ENCODE peak calls at places on chromosomes 13 and 19, in ten cellular contexts. One of them, this sample, is unnamed.

GRCh38 chr19:47534628-47535027 is 19.8 kb upstream of the NAPA start:
- DNase-seq in Kasumi-1: no peak
- DNase-seq in mucosa of descending colon: no peak
- DNase-seq in left lung: no peak
- DNase-seq in naive thymus-derived CD4-positive, alpha-beta T cell: no peak
- DNase-seq in endothelial cell: no peak
- DNase-seq in AG04450: no peak
- DNase-seq in suprapubic skin: no peak
- DNase-seq in effector memory CD4-positive, alpha-beta T cell: no peak
- DNase-seq in stimulated activated CD4-positive, alpha-beta T cell treated with anti-CD3 and anti-CD28 coated beads, Interleukin-4, amount 100 ng/mL, for 1 hour: no peak
- DNase-seq in this sample: no peak

GRCh38 chr19:47891622-47891922 is 5.5 kb upstream of the SULT2A1 start:
- DNase-seq in Kasumi-1: no peak
- DNase-seq in mucosa of descending colon: no peak
- DNase-seq in left lung: no peak
- DNase-seq in naive thymus-derived CD4-positive, alpha-beta T cell: no peak
- DNase-seq in endothelial cell: no peak
- DNase-seq in AG04450: no peak
- DNase-seq in suprapubic skin: no peak
- DNase-seq in effector memory CD4-positive, alpha-beta T cell: no peak
- DNase-seq in stimulated activated CD4-positive, alpha-beta T cell treated with anti-CD3 and anti-CD28 coated beads, Interleukin-4, amount 100 ng/mL, for 1 hour: no peak
- DNase-seq in this sample: no peak

GRCh38 chr13:27794921-27795717 is 2.8 kb downstream of the GSX1 start:
- DNase-seq in Kasumi-1: no peak
- DNase-seq in mucosa of descending colon: no peak
- DNase-seq in left lung: no peak
- DNase-seq in naive thymus-derived CD4-positive, alpha-beta T cell: no peak
- DNase-seq in endothelial cell: no peak
- DNase-seq in AG04450: no peak
- DNase-seq in suprapubic skin: no peak
- DNase-seq in effector memory CD4-positive, alpha-beta T cell: no peak
- DNase-seq in stimulated activated CD4-positive, alpha-beta T cell treated with anti-CD3 and anti-CD28 coated beads, Interleukin-4, amount 100 ng/mL, for 1 hour: no peak
- DNase-seq in this sample: no peak

GRCh38 chr13:27619711-27620376 is 485 bp downstream of the LNX2 start:
- DNase-seq in Kasumi-1: no peak
- DNase-seq in mucosa of descending colon: no peak
- DNase-seq in left lung: peak; percentile 44
- DNase-seq in naive thymus-derived CD4-positive, alpha-beta T cell: peak; percentile 22
- DNase-seq in endothelial cell: peak; percentile 57
- DNase-seq in AG04450: no peak
- DNase-seq in suprapubic skin: peak; percentile 83
- DNase-seq in effector memory CD4-positive, alpha-beta T cell: peak; percentile 26
- DNase-seq in stimulated activated CD4-positive, alpha-beta T cell treated with anti-CD3 and anti-CD28 coated beads, Interleukin-4, amount 100 ng/mL, for 1 hour: peak; percentile 44
- DNase-seq in this sample: no peak

GRCh38 chr13:97339019-97339988 is 94.7 kb upstream of the RAP2A start:
- DNase-seq in Kasumi-1: no peak
- DNase-seq in mucosa of descending colon: no peak
- DNase-seq in left lung: peak; percentile 54
- DNase-seq in naive thymus-derived CD4-positive, alpha-beta T cell: no peak
- DNase-seq in endothelial cell: no peak
- DNase-seq in AG04450: peak; percentile 95
- DNase-seq in suprapubic skin: no peak
- DNase-seq in effector memory CD4-positive, alpha-beta T cell: no peak
- DNase-seq in stimulated activated CD4-positive, alpha-beta T cell treated with anti-CD3 and anti-CD28 coated beads, Interleukin-4, amount 100 ng/mL, for 1 hour: no peak
- DNase-seq in this sample: peak; percentile 36

GRCh38 chr19:1861599-1862031 is 1.8 kb downstream of the KLF16 start:
- DNase-seq in Kasumi-1: no peak
- DNase-seq in mucosa of descending colon: peak; percentile 55
- DNase-seq in left lung: no peak
- DNase-seq in naive thymus-derived CD4-positive, alpha-beta T cell: no peak
- DNase-seq in endothelial cell: no peak
- DNase-seq in AG04450: no peak
- DNase-seq in suprapubic skin: no peak
- DNase-seq in effector memory CD4-positive, alpha-beta T cell: no peak
- DNase-seq in stimulated activated CD4-positive, alpha-beta T cell treated with anti-CD3 and anti-CD28 coated beads, Interleukin-4, amount 100 ng/mL, for 1 hour: no peak
- DNase-seq in this sample: no peak

GRCh38 chr19:39355253-39355652 is 13.0 kb downstream of the SAMD4B start:
- DNase-seq in Kasumi-1: no peak
- DNase-seq in mucosa of descending colon: no peak
- DNase-seq in left lung: no peak
- DNase-seq in naive thymus-derived CD4-positive, alpha-beta T cell: no peak
- DNase-seq in endothelial cell: no peak
- DNase-seq in AG04450: no peak
- DNase-seq in suprapubic skin: no peak
- DNase-seq in effector memory CD4-positive, alpha-beta T cell: no peak
- DNase-seq in stimulated activated CD4-positive, alpha-beta T cell treated with anti-CD3 and anti-CD28 coated beads, Interleukin-4, amount 100 ng/mL, for 1 hour: no peak
- DNase-seq in this sample: peak; percentile 14

GRCh38 chr13:99416411-99417121 is 84.7 kb upstream of the TM9SF2 start:
- DNase-seq in Kasumi-1: no peak
- DNase-seq in mucosa of descending colon: no peak
- DNase-seq in left lung: no peak
- DNase-seq in naive thymus-derived CD4-positive, alpha-beta T cell: peak; percentile 54
- DNase-seq in endothelial cell: no peak
- DNase-seq in AG04450: no peak
- DNase-seq in suprapubic skin: peak; percentile 49
- DNase-seq in effector memory CD4-positive, alpha-beta T cell: no peak
- DNase-seq in stimulated activated CD4-positive, alpha-beta T cell treated with anti-CD3 and anti-CD28 coated beads, Interleukin-4, amount 100 ng/mL, for 1 hour: no peak
- DNase-seq in this sample: no peak

GRCh38 chr13:46184277-46184699 is 2.3 kb upstream of the LCP1 start:
- DNase-seq in Kasumi-1: peak; percentile 75
- DNase-seq in mucosa of descending colon: peak; percentile 47
- DNase-seq in left lung: peak; percentile 53
- DNase-seq in naive thymus-derived CD4-positive, alpha-beta T cell: peak; percentile 63
- DNase-seq in endothelial cell: peak; percentile 55
- DNase-seq in AG04450: no peak
- DNase-seq in suprapubic skin: no peak
- DNase-seq in effector memory CD4-positive, alpha-beta T cell: peak; percentile 61
- DNase-seq in stimulated activated CD4-positive, alpha-beta T cell treated with anti-CD3 and anti-CD28 coated beads, Interleukin-4, amount 100 ng/mL, for 1 hour: peak; percentile 77
- DNase-seq in this sample: no peak

GRCh38 chr19:46209051-46209450 is 20.5 kb upstream of the IGFL1 start:
- DNase-seq in Kasumi-1: no peak
- DNase-seq in mucosa of descending colon: no peak
- DNase-seq in left lung: no peak
- DNase-seq in naive thymus-derived CD4-positive, alpha-beta T cell: no peak
- DNase-seq in endothelial cell: no peak
- DNase-seq in AG04450: no peak
- DNase-seq in suprapubic skin: no peak
- DNase-seq in effector memory CD4-positive, alpha-beta T cell: no peak
- DNase-seq in stimulated activated CD4-positive, alpha-beta T cell treated with anti-CD3 and anti-CD28 coated beads, Interleukin-4, amount 100 ng/mL, for 1 hour: no peak
- DNase-seq in this sample: no peak

GRCh38 chr13:102040812-102041211 is 361.0 kb downstream of the FGF14 start:
- DNase-seq in Kasumi-1: no peak
- DNase-seq in mucosa of descending colon: no peak
- DNase-seq in left lung: no peak
- DNase-seq in naive thymus-derived CD4-positive, alpha-beta T cell: no peak
- DNase-seq in endothelial cell: no peak
- DNase-seq in AG04450: no peak
- DNase-seq in suprapubic skin: no peak
- DNase-seq in effector memory CD4-positive, alpha-beta T cell: no peak
- DNase-seq in stimulated activated CD4-positive, alpha-beta T cell treated with anti-CD3 and anti-CD28 coated beads, Interleukin-4, amount 100 ng/mL, for 1 hour: no peak
- DNase-seq in this sample: no peak

GRCh38 chr19:6271251-6271650 is 8.5 kb downstream of the MLLT1 start:
- DNase-seq in Kasumi-1: no peak
- DNase-seq in mucosa of descending colon: no peak
- DNase-seq in left lung: no peak
- DNase-seq in naive thymus-derived CD4-positive, alpha-beta T cell: no peak
- DNase-seq in endothelial cell: no peak
- DNase-seq in AG04450: no peak
- DNase-seq in suprapubic skin: no peak
- DNase-seq in effector memory CD4-positive, alpha-beta T cell: no peak
- DNase-seq in stimulated activated CD4-positive, alpha-beta T cell treated with anti-CD3 and anti-CD28 coated beads, Interleukin-4, amount 100 ng/mL, for 1 hour: no peak
- DNase-seq in this sample: no peak

GRCh38 chr19:10114651-10115391 is 3.3 kb downstream of the P2RY11 start:
- DNase-seq in Kasumi-1: no peak
- DNase-seq in mucosa of descending colon: peak; percentile 43
- DNase-seq in left lung: no peak
- DNase-seq in naive thymus-derived CD4-positive, alpha-beta T cell: no peak
- DNase-seq in endothelial cell: no peak
- DNase-seq in AG04450: no peak
- DNase-seq in suprapubic skin: no peak
- DNase-seq in effector memory CD4-positive, alpha-beta T cell: no peak
- DNase-seq in stimulated activated CD4-positive, alpha-beta T cell treated with anti-CD3 and anti-CD28 coated beads, Interleukin-4, amount 100 ng/mL, for 1 hour: peak; percentile 41
- DNase-seq in this sample: no peak

GRCh38 chr13:43057653-43058317 is 34.4 kb downstream of the DNAJC15 start:
- DNase-seq in Kasumi-1: no peak
- DNase-seq in mucosa of descending colon: no peak
- DNase-seq in left lung: no peak
- DNase-seq in naive thymus-derived CD4-positive, alpha-beta T cell: peak; percentile 88
- DNase-seq in endothelial cell: peak; percentile 24
- DNase-seq in AG04450: no peak
- DNase-seq in suprapubic skin: no peak
- DNase-seq in effector memory CD4-positive, alpha-beta T cell: peak; percentile 53
- DNase-seq in stimulated activated CD4-positive, alpha-beta T cell treated with anti-CD3 and anti-CD28 coated beads, Interleukin-4, amount 100 ng/mL, for 1 hour: no peak
- DNase-seq in this sample: no peak

GRCh38 chr13:20349564-20350379 is 117.7 kb upstream of the GJB6 start:
- DNase-seq in Kasumi-1: no peak
- DNase-seq in mucosa of descending colon: no peak
- DNase-seq in left lung: no peak
- DNase-seq in naive thymus-derived CD4-positive, alpha-beta T cell: no peak
- DNase-seq in endothelial cell: no peak
- DNase-seq in AG04450: no peak
- DNase-seq in suprapubic skin: no peak
- DNase-seq in effector memory CD4-positive, alpha-beta T cell: no peak
- DNase-seq in stimulated activated CD4-positive, alpha-beta T cell treated with anti-CD3 and anti-CD28 coated beads, Interleukin-4, amount 100 ng/mL, for 1 hour: no peak
- DNase-seq in this sample: no peak

GRCh38 chr13:61913183-61913582 is 497.5 kb upstream of the PCDH20 start:
- DNase-seq in Kasumi-1: no peak
- DNase-seq in mucosa of descending colon: no peak
- DNase-seq in left lung: no peak
- DNase-seq in naive thymus-derived CD4-positive, alpha-beta T cell: no peak
- DNase-seq in endothelial cell: no peak
- DNase-seq in AG04450: no peak
- DNase-seq in suprapubic skin: no peak
- DNase-seq in effector memory CD4-positive, alpha-beta T cell: no peak
- DNase-seq in stimulated activated CD4-positive, alpha-beta T cell treated with anti-CD3 and anti-CD28 coated beads, Interleukin-4, amount 100 ng/mL, for 1 hour: no peak
- DNase-seq in this sample: no peak

GRCh38 chr19:55340144-55340783 is 588 bp downstream of the KMT5C start:
- DNase-seq in Kasumi-1: no peak
- DNase-seq in mucosa of descending colon: peak; percentile 69
- DNase-seq in left lung: no peak
- DNase-seq in naive thymus-derived CD4-positive, alpha-beta T cell: peak; percentile 44
- DNase-seq in endothelial cell: no peak
- DNase-seq in AG04450: no peak
- DNase-seq in suprapubic skin: peak; percentile 79
- DNase-seq in effector memory CD4-positive, alpha-beta T cell: peak; percentile 14
- DNase-seq in stimulated activated CD4-positive, alpha-beta T cell treated with anti-CD3 and anti-CD28 coated beads, Interleukin-4, amount 100 ng/mL, for 1 hour: no peak
- DNase-seq in this sample: no peak

GRCh38 chr19:4695224-4695731 is 25.1 kb upstream of the MYDGF start:
- DNase-seq in Kasumi-1: no peak
- DNase-seq in mucosa of descending colon: no peak
- DNase-seq in left lung: no peak
- DNase-seq in naive thymus-derived CD4-positive, alpha-beta T cell: no peak
- DNase-seq in endothelial cell: no peak
- DNase-seq in AG04450: no peak
- DNase-seq in suprapubic skin: no peak
- DNase-seq in effector memory CD4-positive, alpha-beta T cell: no peak
- DNase-seq in stimulated activated CD4-positive, alpha-beta T cell treated with anti-CD3 and anti-CD28 coated beads, Interleukin-4, amount 100 ng/mL, for 1 hour: no peak
- DNase-seq in this sample: peak; percentile 21

GRCh38 chr13:76848596-76848995 is 37.6 kb downstream of the KCTD12 start:
- DNase-seq in Kasumi-1: peak; percentile 39
- DNase-seq in mucosa of descending colon: no peak
- DNase-seq in left lung: no peak
- DNase-seq in naive thymus-derived CD4-positive, alpha-beta T cell: no peak
- DNase-seq in endothelial cell: no peak
- DNase-seq in AG04450: no peak
- DNase-seq in suprapubic skin: peak; percentile 78
- DNase-seq in effector memory CD4-positive, alpha-beta T cell: no peak
- DNase-seq in stimulated activated CD4-positive, alpha-beta T cell treated with anti-CD3 and anti-CD28 coated beads, Interleukin-4, amount 100 ng/mL, for 1 hour: no peak
- DNase-seq in this sample: no peak

GRCh38 chr13:51425410-51426042 is 27.3 kb downstream of the INTS6 start:
- DNase-seq in Kasumi-1: no peak
- DNase-seq in mucosa of descending colon: no peak
- DNase-seq in left lung: no peak
- DNase-seq in naive thymus-derived CD4-positive, alpha-beta T cell: no peak
- DNase-seq in endothelial cell: no peak
- DNase-seq in AG04450: no peak
- DNase-seq in suprapubic skin: no peak
- DNase-seq in effector memory CD4-positive, alpha-beta T cell: no peak
- DNase-seq in stimulated activated CD4-positive, alpha-beta T cell treated with anti-CD3 and anti-CD28 coated beads, Interleukin-4, amount 100 ng/mL, for 1 hour: no peak
- DNase-seq in this sample: no peak

GRCh38 chr19:33868821-33869412 is 72.2 kb downstream of the KCTD15 start:
- DNase-seq in Kasumi-1: no peak
- DNase-seq in mucosa of descending colon: peak; percentile 33
- DNase-seq in left lung: no peak
- DNase-seq in naive thymus-derived CD4-positive, alpha-beta T cell: no peak
- DNase-seq in endothelial cell: peak; percentile 17
- DNase-seq in AG04450: no peak
- DNase-seq in suprapubic skin: no peak
- DNase-seq in effector memory CD4-positive, alpha-beta T cell: no peak
- DNase-seq in stimulated activated CD4-positive, alpha-beta T cell treated with anti-CD3 and anti-CD28 coated beads, Interleukin-4, amount 100 ng/mL, for 1 hour: no peak
- DNase-seq in this sample: peak; percentile 26

GRCh38 chr19:3056454-3057016 is 5.8 kb downstream of the TLE5 start:
- DNase-seq in Kasumi-1: no peak
- DNase-seq in mucosa of descending colon: no peak
- DNase-seq in left lung: no peak
- DNase-seq in naive thymus-derived CD4-positive, alpha-beta T cell: no peak
- DNase-seq in endothelial cell: no peak
- DNase-seq in AG04450: no peak
- DNase-seq in suprapubic skin: no peak
- DNase-seq in effector memory CD4-positive, alpha-beta T cell: no peak
- DNase-seq in stimulated activated CD4-positive, alpha-beta T cell treated with anti-CD3 and anti-CD28 coated beads, Interleukin-4, amount 100 ng/mL, for 1 hour: no peak
- DNase-seq in this sample: no peak

GRCh38 chr19:17952041-17952976 is 14.6 kb upstream of the KCNN1 start:
- DNase-seq in Kasumi-1: no peak
- DNase-seq in mucosa of descending colon: no peak
- DNase-seq in left lung: no peak
- DNase-seq in naive thymus-derived CD4-positive, alpha-beta T cell: no peak
- DNase-seq in endothelial cell: no peak
- DNase-seq in AG04450: no peak
- DNase-seq in suprapubic skin: no peak
- DNase-seq in effector memory CD4-positive, alpha-beta T cell: no peak
- DNase-seq in stimulated activated CD4-positive, alpha-beta T cell treated with anti-CD3 and anti-CD28 coated beads, Interleukin-4, amount 100 ng/mL, for 1 hour: no peak
- DNase-seq in this sample: no peak

GRCh38 chr19:51131780-51132680 is 7.3 kb downstream of the SIGLEC9 start:
- DNase-seq in Kasumi-1: peak; percentile 70
- DNase-seq in mucosa of descending colon: no peak
- DNase-seq in left lung: peak; percentile 77
- DNase-seq in naive thymus-derived CD4-positive, alpha-beta T cell: peak; percentile 28
- DNase-seq in endothelial cell: no peak
- DNase-seq in AG04450: peak; percentile 42
- DNase-seq in suprapubic skin: peak; percentile 80
- DNase-seq in effector memory CD4-positive, alpha-beta T cell: no peak
- DNase-seq in stimulated activated CD4-positive, alpha-beta T cell treated with anti-CD3 and anti-CD28 coated beads, Interleukin-4, amount 100 ng/mL, for 1 hour: no peak
- DNase-seq in this sample: no peak

GRCh38 chr13:74771964-74772363 is 637.8 kb upstream of the KLF12 start:
- DNase-seq in Kasumi-1: no peak
- DNase-seq in mucosa of descending colon: no peak
- DNase-seq in left lung: no peak
- DNase-seq in naive thymus-derived CD4-positive, alpha-beta T cell: no peak
- DNase-seq in endothelial cell: no peak
- DNase-seq in AG04450: no peak
- DNase-seq in suprapubic skin: no peak
- DNase-seq in effector memory CD4-positive, alpha-beta T cell: no peak
- DNase-seq in stimulated activated CD4-positive, alpha-beta T cell treated with anti-CD3 and anti-CD28 coated beads, Interleukin-4, amount 100 ng/mL, for 1 hour: no peak
- DNase-seq in this sample: no peak

GRCh38 chr13:106105153-106105552 is 430.3 kb downstream of the EFNB2 start:
- DNase-seq in Kasumi-1: no peak
- DNase-seq in mucosa of descending colon: no peak
- DNase-seq in left lung: no peak
- DNase-seq in naive thymus-derived CD4-positive, alpha-beta T cell: no peak
- DNase-seq in endothelial cell: no peak
- DNase-seq in AG04450: no peak
- DNase-seq in suprapubic skin: no peak
- DNase-seq in effector memory CD4-positive, alpha-beta T cell: no peak
- DNase-seq in stimulated activated CD4-positive, alpha-beta T cell treated with anti-CD3 and anti-CD28 coated beads, Interleukin-4, amount 100 ng/mL, for 1 hour: no peak
- DNase-seq in this sample: no peak

GRCh38 chr19:13918726-13919411 is 12.9 kb downstream of the CC2D1A start:
- DNase-seq in Kasumi-1: no peak
- DNase-seq in mucosa of descending colon: no peak
- DNase-seq in left lung: no peak
- DNase-seq in naive thymus-derived CD4-positive, alpha-beta T cell: no peak
- DNase-seq in endothelial cell: no peak
- DNase-seq in AG04450: no peak
- DNase-seq in suprapubic skin: no peak
- DNase-seq in effector memory CD4-positive, alpha-beta T cell: no peak
- DNase-seq in stimulated activated CD4-positive, alpha-beta T cell treated with anti-CD3 and anti-CD28 coated beads, Interleukin-4, amount 100 ng/mL, for 1 hour: no peak
- DNase-seq in this sample: no peak

GRCh38 chr19:3573162-3573857 is 566 bp downstream of the HMG20B start:
- DNase-seq in Kasumi-1: no peak
- DNase-seq in mucosa of descending colon: no peak
- DNase-seq in left lung: no peak
- DNase-seq in naive thymus-derived CD4-positive, alpha-beta T cell: peak; percentile 20
- DNase-seq in endothelial cell: no peak
- DNase-seq in AG04450: no peak
- DNase-seq in suprapubic skin: no peak
- DNase-seq in effector memory CD4-positive, alpha-beta T cell: no peak
- DNase-seq in stimulated activated CD4-positive, alpha-beta T cell treated with anti-CD3 and anti-CD28 coated beads, Interleukin-4, amount 100 ng/mL, for 1 hour: no peak
- DNase-seq in this sample: no peak